ENCODE peak calls at places on chromosomes 5 and 9, in eight cellular contexts. A is non-pigmented ciliary epithelial cell; O is activated naive CD4-positive, alpha-beta T cell; Z is HFFc6; T is WTC11; N is small intestine; K is HEK293T; U is left kidney. F is an unnamed sample.

GRCh38 chr5:126043684-126044083 is 379.5 kb upstream of the GRAMD2B start:
- DNase-seq in A (no peak), O (no peak), Z (no peak), T (no peak), N (no peak), K (no peak), U (no peak), F (peak)

GRCh38 chr5:143887302-143887638 is 75.3 kb downstream of the HMHB1 start:
- DNase-seq in A (no peak), O (no peak), Z (peak), T (no peak), N (no peak), K (no peak), U (peak), F (no peak)

GRCh38 chr5:37146896-37147295 is 102.3 kb downstream of the CPLANE1 start:
- DNase-seq in A (no peak), O (no peak), Z (no peak), T (no peak), N (no peak), K (no peak), U (no peak), F (no peak)

GRCh38 chr5:174301848-174302625 is 256.5 kb downstream of the NSG2 start:
- DNase-seq in A (no peak), O (no peak), Z (no peak), T (no peak), N (no peak), K (no peak), U (no peak), F (no peak)

GRCh38 chr9:123353984-123354591 is 1.9 kb upstream of the CRB2 start:
- DNase-seq in A (no peak), O (peak), Z (peak), T (peak), N (peak), K (peak), U (peak), F (no peak)

GRCh38 chr9:16611969-16612368 is 258.5 kb downstream of the BNC2 start:
- DNase-seq in A (no peak), O (no peak), Z (peak), T (no peak), N (no peak), K (no peak), U (no peak), F (no peak)

GRCh38 chr9:69174645-69175487 is 789 bp downstream of the TJP2 start:
- DNase-seq in A (peak), O (no peak), Z (peak), T (peak), N (no peak), K (peak), U (peak), F (peak)

GRCh38 chr9:87381050-87381711 is 116.5 kb upstream of the DAPK1 start:
- DNase-seq in A (no peak), O (no peak), Z (peak), T (no peak), N (no peak), K (no peak), U (no peak), F (no peak)

GRCh38 chr9:33404782-33405362 is 2.5 kb upstream of the AQP7 start:
- DNase-seq in A (no peak), O (no peak), Z (no peak), T (no peak), N (no peak), K (no peak), U (no peak), F (no peak)

GRCh38 chr5:132394681-132395259 is 25.3 kb downstream of the SLC22A5 start:
- DNase-seq in A (no peak), O (no peak), Z (no peak), T (no peak), N (no peak), K (no peak), U (peak), F (no peak)

GRCh38 chr5:122392844-122393243 is 80.8 kb downstream of the SNCAIP start:
- DNase-seq in A (no peak), O (no peak), Z (no peak), T (no peak), N (no peak), K (no peak), U (no peak), F (no peak)

GRCh38 chr9:15831384-15831783 is 278.5 kb downstream of the CCDC171 start:
- DNase-seq in A (no peak), O (no peak), Z (no peak), T (no peak), N (no peak), K (no peak), U (no peak), F (no peak)

GRCh38 chr5:10354048-10354872 is 765 bp downstream of the MARCHF6 start:
- DNase-seq in A (no peak), O (peak), Z (no peak), T (peak), N (peak), K (peak), U (peak), F (no peak)

GRCh38 chr9:120735415-120736126 is 21.3 kb upstream of the MEGF9 start:
- DNase-seq in A (no peak), O (no peak), Z (no peak), T (no peak), N (peak), K (no peak), U (no peak), F (no peak)

GRCh38 chr9:36306481-36307306 is 48.4 kb upstream of the GNE start:
- DNase-seq in A (no peak), O (no peak), Z (no peak), T (no peak), N (peak), K (no peak), U (no peak), F (no peak)

GRCh38 chr5:65446682-65447081 is 35.0 kb downstream of the ADAMTS6 start:
- DNase-seq in A (no peak), O (no peak), Z (no peak), T (no peak), N (no peak), K (no peak), U (no peak), F (no peak)

GRCh38 chr9:113485761-113486115 is 22.2 kb downstream of the RGS3 start:
- DNase-seq in A (no peak), O (no peak), Z (no peak), T (no peak), N (no peak), K (no peak), U (no peak), F (no peak)

GRCh38 chr5:45622365-45622764 is 73.8 kb downstream of the HCN1 start:
- DNase-seq in A (no peak), O (no peak), Z (no peak), T (no peak), N (no peak), K (no peak), U (no peak), F (no peak)

GRCh38 chr5:96278995-96279394 is 154.1 kb downstream of the PCSK1 start:
- DNase-seq in A (no peak), O (no peak), Z (no peak), T (no peak), N (no peak), K (no peak), U (no peak), F (no peak)

GRCh38 chr5:122608222-122608621 is 166.7 kb upstream of the SNX2 start:
- DNase-seq in A (no peak), O (no peak), Z (no peak), T (no peak), N (no peak), K (no peak), U (no peak), F (no peak)

GRCh38 chr5:129465945-129466344 is 5.8 kb downstream of the ADAMTS19 start:
- DNase-seq in A (no peak), O (no peak), Z (no peak), T (no peak), N (no peak), K (no peak), U (no peak), F (no peak)

GRCh38 chr5:83721878-83722779 is 1.5 kb upstream of the HAPLN1 start:
- DNase-seq in A (no peak), O (no peak), Z (peak), T (peak), N (peak), K (peak), U (peak), F (peak)

GRCh38 chr9:71364196-71364955 is 243.0 kb upstream of the TRPM3 start:
- DNase-seq in A (no peak), O (no peak), Z (peak), T (no peak), N (no peak), K (no peak), U (no peak), F (no peak)

GRCh38 chr5:116923344-116923743 is 348.7 kb upstream of the SEMA6A start:
- DNase-seq in A (no peak), O (no peak), Z (no peak), T (no peak), N (no peak), K (no peak), U (no peak), F (no peak)

GRCh38 chr5:149271195-149271716 is 403 bp upstream of the AFAP1L1 start:
- DNase-seq in A (no peak), O (no peak), Z (no peak), T (peak), N (no peak), K (no peak), U (no peak), F (no peak)